ENCODE peak calls at places on chromosomes 13 and 19, in eight cellular contexts. F is nucleus accumbens; W is amniotic stem cell; U is effector memory CD4-positive, alpha-beta T cell; A is tibial nerve; C is amniotic epithelial cell; H is kidney epithelial cell; X is ACHN. Q is an unnamed sample.

GRCh38 chr19:17490411-17490810 is 20.1 kb downstream of the SLC27A1 start:
- DNase-seq in F (no peak), W (no peak), U (no peak), A (no peak), C (no peak), H (no peak), X (no peak), Q (no peak)

GRCh38 chr19:28705008-28705407 is 507.9 kb downstream of the UQCRFS1 start:
- DNase-seq in F (no peak), W (peak; percentile 39), U (no peak), A (no peak), C (peak; percentile 81), H (peak; percentile 69), X (peak; percentile 88), Q (peak; percentile 46)

GRCh38 chr13:99690426-99691189 is 189.3 kb downstream of the TM9SF2 start:
- DNase-seq in F (no peak), W (no peak), U (no peak), A (no peak), C (no peak), H (no peak), X (no peak), Q (no peak)

GRCh38 chr13:35356572-35356971 is 119.9 kb downstream of the MAB21L1 start:
- DNase-seq in F (no peak), W (no peak), U (no peak), A (no peak), C (no peak), H (no peak), X (no peak), Q (no peak)

GRCh38 chr13:111658150-111659100 is 338.0 kb downstream of the TEX29 start:
- DNase-seq in F (no peak), W (no peak), U (no peak), A (no peak), C (no peak), H (no peak), X (no peak), Q (no peak)

GRCh38 chr13:36445278-36445677 is 13.0 kb downstream of the CCNA1 start:
- DNase-seq in F (no peak), W (no peak), U (no peak), A (no peak), C (no peak), H (no peak), X (no peak), Q (no peak)

GRCh38 chr19:5141278-5141925 is 172.5 kb downstream of the KDM4B start:
- DNase-seq in F (no peak), W (no peak), U (no peak), A (no peak), C (peak; percentile 93), H (peak; percentile 26), X (no peak), Q (no peak)

GRCh38 chr19:38975214-38975860 is at the start of gene FBXO17:
- DNase-seq in F (no peak), W (peak; percentile 15), U (no peak), A (peak; percentile 29), C (no peak), H (no peak), X (peak; percentile 73), Q (no peak)

GRCh38 chr13:110551284-110551683 is 10.2 kb downstream of the RAB20 start:
- DNase-seq in F (no peak), W (no peak), U (no peak), A (no peak), C (no peak), H (no peak), X (no peak), Q (no peak)

GRCh38 chr19:35727053-35727955 is 9.5 kb downstream of the KMT2B start:
- DNase-seq in F (no peak), W (no peak), U (no peak), A (no peak), C (no peak), H (no peak), X (no peak), Q (no peak)